ENCODE peak calls at places on chromosome 11, in nine cellular contexts. T is AG04449, N is fibroblast of pulmonary artery, D is heart left ventricle, Z is GM23338, I is esophagus muscularis mucosa, L is right lobe of liver, V is endodermal cell, J is thoracic aorta. G is an unnamed sample.

GRCh38 chr11:71322861-71323582 is 70.6 kb upstream of the SHANK2 start:
- DNase-seq in J (no peak), Z (no peak), D (no peak), N (no peak), V (no peak), L (no peak), T (no peak), I (no peak), G (no peak)

GRCh38 chr11:128766687-128767086 is 72.8 kb downstream of the FLI1 start:
- DNase-seq in L (no peak), N (peak), I (no peak), D (no peak), Z (no peak), T (no peak), V (no peak), J (no peak), G (no peak)

GRCh38 chr11:69108559-69108958 is 47.2 kb upstream of the SMIM38 start:
- DNase-seq in J (no peak), D (no peak), I (no peak), L (peak), T (no peak), V (no peak), Z (no peak), N (no peak), G (no peak)

GRCh38 chr11:100867601-100868000 is 180.5 kb downstream of the ARHGAP42 start:
- DNase-seq in Z (no peak), T (no peak), N (no peak), I (no peak), V (no peak), D (no peak), L (no peak), J (no peak), G (peak)

GRCh38 chr11:34105957-34106504 is 602 bp downstream of the NAT10 start:
- DNase-seq in L (no peak), Z (no peak), J (no peak), N (peak), T (no peak), D (no peak), I (no peak), V (no peak), G (no peak)

GRCh38 chr11:61715877-61716276 is 35.7 kb downstream of the DAGLA start:
- DNase-seq in D (no peak), I (no peak), T (no peak), N (no peak), L (no peak), J (no peak), V (no peak), Z (no peak), G (no peak)

GRCh38 chr11:62399172-62399867 is 19.5 kb upstream of the SCGB1A1 start:
- DNase-seq in D (no peak), T (no peak), L (no peak), V (no peak), I (no peak), N (peak), J (no peak), Z (no peak), G (no peak)

GRCh38 chr11:1531418-1531817 is 40.7 kb downstream of the DUSP8 start:
- DNase-seq in V (no peak), T (no peak), D (no peak), J (no peak), Z (no peak), N (no peak), L (no peak), I (no peak), G (no peak)

GRCh38 chr11:21390430-21390829 is 721.0 kb downstream of the NELL1 start:
- DNase-seq in J (no peak), I (no peak), T (no peak), L (no peak), Z (no peak), D (no peak), V (no peak), N (no peak), G (no peak)

DNA sequence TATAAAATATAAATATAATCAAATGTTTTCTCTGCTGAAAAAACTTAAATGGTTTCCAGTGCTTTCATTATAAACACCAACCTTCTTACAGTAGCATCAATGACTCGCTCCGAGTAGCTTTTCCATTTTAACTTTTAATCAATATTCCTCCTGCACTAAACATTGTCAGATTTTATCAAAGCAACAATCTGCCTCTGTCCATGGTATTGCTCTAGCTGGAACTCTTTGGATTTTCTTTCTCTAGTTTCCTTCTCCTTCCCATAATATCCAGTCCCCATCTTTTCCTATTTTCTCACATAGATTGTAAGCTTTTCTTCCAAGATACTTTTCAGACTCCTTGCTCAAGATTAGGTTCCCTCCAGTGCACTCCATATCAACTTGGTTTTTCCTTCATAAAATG is 716.3 kb downstream of the NELL1 start:
- DNase-seq in I (no peak), Z (no peak), N (no peak), J (no peak), V (no peak), T (no peak), D (no peak), L (no peak), G (no peak)
- TF ChIP-seq CTCF in I (no peak), Z (no peak), N (no peak), J (no peak), V (no peak), T (no peak), D (no peak), L (no peak), G (no peak)

DNA sequence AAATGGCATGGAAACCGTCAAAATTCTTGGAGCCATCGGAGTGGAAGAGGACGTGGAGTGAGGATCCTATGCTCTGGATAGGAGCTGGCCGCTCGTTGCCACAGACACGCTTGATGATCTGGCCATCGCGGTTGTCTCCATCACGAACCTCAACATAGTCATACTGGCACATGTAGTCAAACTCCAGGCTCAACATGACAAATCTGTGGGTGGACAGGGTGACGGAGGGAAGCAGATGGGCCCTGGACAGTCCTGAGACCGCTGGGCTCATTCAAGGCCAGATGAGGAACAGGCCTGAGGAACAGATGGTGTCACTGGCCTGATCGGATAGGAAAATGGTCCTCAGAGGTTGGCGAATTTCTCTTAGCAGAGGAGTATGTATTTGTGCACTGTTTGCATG is 51.3 kb upstream of the SLC1A2 start:
- DNase-seq in V (no peak), T (no peak), I (peak), J (no peak), N (no peak), Z (no peak), D (no peak), L (no peak), G (no peak)
- H3K4me3 ChIP-seq in V (no peak), T (no peak), I (no peak), J (no peak), N (no peak), Z (no peak), D (no peak), L (no peak), G (no peak)

GRCh38 chr11:92841719-92842118 is 127.7 kb upstream of the MTNR1B start:
- DNase-seq in J (no peak), V (no peak), D (no peak), L (no peak), N (no peak), Z (no peak), T (no peak), I (no peak), G (no peak)
- TF ChIP-seq CTCF in J (no peak), V (no peak), D (no peak), L (no peak), N (no peak), Z (no peak), T (no peak), I (no peak), G (no peak)

GRCh38 chr11:15641191-15641810 is 526.6 kb downstream of the INSC start:
- DNase-seq in I (no peak), T (no peak), J (no peak), D (no peak), L (no peak), N (no peak), V (no peak), Z (no peak), G (no peak)
- H3K4me3 ChIP-seq in I (no peak), T (no peak), J (no peak), D (no peak), L (no peak), N (no peak), V (no peak), Z (no peak), G (peak)

GRCh38 chr11:122910775-122911174 is 28.2 kb downstream of the JHY start:
- DNase-seq in I (no peak), N (peak), T (no peak), L (no peak), D (no peak), J (no peak), Z (peak), V (no peak), G (no peak)
- TF ChIP-seq CTCF in I (peak), N (peak), T (no peak), L (peak), D (peak), J (no peak), Z (peak), V (peak), G (peak)

DNA sequence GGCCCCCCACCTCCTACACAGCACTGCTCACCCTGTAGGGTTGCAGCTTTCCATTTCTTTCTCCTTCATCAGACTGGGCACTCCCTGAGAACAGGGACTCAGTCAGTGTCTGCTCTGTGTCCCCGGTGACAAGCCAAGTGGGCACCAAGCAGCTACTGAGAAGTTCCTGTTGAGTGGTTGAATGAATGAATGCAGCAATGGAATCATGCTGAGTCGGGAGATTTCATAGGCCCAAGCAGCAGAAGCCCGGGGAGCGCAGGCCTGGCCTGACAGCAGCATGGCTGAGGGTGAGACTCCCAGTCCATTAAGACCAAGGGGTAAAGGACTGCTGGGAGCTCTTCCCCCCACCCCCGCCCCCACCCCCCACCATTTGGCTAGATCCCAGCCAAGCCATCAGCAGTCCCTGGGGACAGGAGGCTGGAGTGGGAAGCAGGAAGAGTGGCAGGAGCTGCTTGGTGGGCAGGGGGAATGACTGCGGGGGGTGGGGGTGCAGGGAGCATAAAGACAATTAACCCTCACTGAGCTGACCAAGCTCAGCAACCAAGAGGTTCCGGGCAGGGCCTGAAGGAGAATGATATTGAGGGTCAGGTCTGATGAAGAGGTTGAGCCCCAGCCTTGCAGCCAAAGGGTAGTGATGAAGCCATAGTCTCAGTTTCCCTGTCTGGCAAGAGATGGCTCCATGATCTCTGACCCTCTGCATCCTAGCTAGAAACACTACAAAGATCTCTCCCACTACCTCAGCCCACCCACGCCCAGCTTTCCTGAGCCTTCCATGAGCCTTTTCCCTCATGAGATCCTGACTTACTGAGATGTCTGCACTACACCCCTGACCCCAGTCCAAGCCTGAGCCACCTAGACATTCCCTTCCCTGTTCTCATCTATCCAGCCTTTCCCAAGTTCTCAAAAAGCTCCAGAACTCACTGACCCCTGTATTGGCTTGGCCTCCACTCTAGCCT is 2.8 kb downstream of the PDE2A start:
- DNase-seq in J (no peak), Z (no peak), V (no peak), I (no peak), T (no peak), L (no peak), D (no peak), N (no peak), G (no peak)
- H3K4me3 ChIP-seq in J (no peak), Z (no peak), V (no peak), I (no peak), T (no peak), L (no peak), D (no peak), N (no peak), G (no peak)

GRCh38 chr11:67275606-67276409 is 9.5 kb downstream of the GRK2 start:
- DNase-seq in N (no peak), I (no peak), V (no peak), D (peak), J (no peak), Z (no peak), L (no peak), T (no peak), G (no peak)
- TF ChIP-seq CTCF in N (no peak), I (no peak), V (no peak), D (no peak), J (no peak), Z (no peak), L (no peak), T (no peak), G (no peak)

GRCh38 chr11:12007769-12008737 is at the start of gene DKK3:
- DNase-seq in V (peak), J (no peak), Z (peak), N (peak), L (no peak), T (no peak), I (no peak), D (peak), G (no peak)

GRCh38 chr11:12005476-12005875 is 3.0 kb downstream of the DKK3 start:
- DNase-seq in V (no peak), D (no peak), I (no peak), T (peak), J (no peak), Z (no peak), L (no peak), N (peak), G (no peak)

GRCh38 chr11:12008790-12009616 is 577 bp upstream of the DKK3 start:
- DNase-seq in V (peak), Z (peak), J (no peak), D (peak), N (peak), T (no peak), I (no peak), L (no peak), G (no peak)

GRCh38 chr11:12006552-12007229 is 1.7 kb downstream of the DKK3 start:
- DNase-seq in J (no peak), I (no peak), Z (no peak), N (no peak), T (no peak), V (no peak), D (no peak), L (no peak), G (no peak)

DNA sequence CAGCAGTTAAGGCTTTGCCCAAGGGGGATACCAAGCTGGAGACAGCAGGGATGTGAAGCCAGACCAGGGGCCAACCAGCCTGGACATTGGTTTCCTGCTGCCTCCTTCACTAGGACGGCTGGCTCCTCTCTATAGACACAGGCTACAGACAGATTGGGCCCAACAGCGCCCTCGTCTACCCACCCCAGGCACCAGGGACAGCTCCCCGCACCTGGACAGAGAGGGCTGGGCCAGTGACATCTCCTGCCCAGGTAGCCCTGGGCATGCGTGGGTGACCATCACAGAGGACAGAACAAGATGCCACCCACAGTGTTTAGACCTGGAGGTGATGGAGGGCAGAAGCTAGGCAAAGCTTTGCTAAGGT is 1.2 kb downstream of the DKK3 start:
- DNase-seq in I (no peak), D (no peak), L (no peak), T (no peak), V (peak), Z (peak), J (no peak), N (no peak), G (no peak)
- H3K4me3 ChIP-seq in I (peak), D (peak), L (no peak), T (peak), V (no peak), Z (peak), J (peak), N (peak), G (peak)

GRCh38 chr11:115042002-115042401 is 363.7 kb downstream of the NXPE2 start:
- DNase-seq in V (peak), Z (peak), T (no peak), J (no peak), N (no peak), L (no peak), I (no peak), D (no peak), G (no peak)
- TF ChIP-seq CTCF in V (peak), Z (peak), T (no peak), J (no peak), N (no peak), L (no peak), I (no peak), D (no peak), G (no peak)